ENCODE peak calls at places on chromosomes 6 and 20, in four cellular contexts. G, E, N and J are unnamed samples.

GRCh38 chr6:100347901-100348550 is 116.7 kb downstream of the SIM1 start:
- DNase-seq in G (no peak), E (no peak), N (no peak), J (no peak)

GRCh38 chr6:44493593-44493992 is 106.1 kb downstream of the CDC5L start:
- DNase-seq in G (no peak), E (no peak), N (no peak), J (no peak)

GRCh38 chr20:699811-700338 is 24.3 kb upstream of the SCRT2 start:
- DNase-seq in G (no peak), E (no peak), N (no peak), J (no peak)

GRCh38 chr20:1897965-1898464 is 2.8 kb downstream of the SIRPA start:
- DNase-seq in G (no peak), E (no peak), N (no peak), J (no peak)

GRCh38 chr20:56409521-56409920 is 2.5 kb upstream of the CASS4 start:
- DNase-seq in G (no peak), E (no peak), N (no peak), J (no peak)

GRCh38 chr20:32681175-32682084 is 7.7 kb upstream of the C20orf203 start:
- DNase-seq in G (peak; percentile 72), E (no peak), N (peak; percentile 49), J (peak; percentile 43)

GRCh38 chr6:105553174-105553573 is 150.3 kb upstream of the PREP start:
- DNase-seq in G (no peak), E (no peak), N (no peak), J (no peak)

GRCh38 chr6:64014581-64014980 is 379.0 kb downstream of the PHF3 start:
- DNase-seq in G (no peak), E (no peak), N (no peak), J (no peak)

GRCh38 chr20:36836591-36837329 is 39.2 kb upstream of the TLDC2 start:
- DNase-seq in G (peak; percentile 74), E (no peak), N (peak; percentile 77), J (peak; percentile 28)

GRCh38 chr6:37538107-37538506 is 38.4 kb upstream of the CCDC167 start:
- DNase-seq in G (no peak), E (no peak), N (peak; percentile 23), J (no peak)